ENCODE peak calls at places on chromosome 13, in four cellular contexts. B, U, Y and X are unnamed samples.

GRCh38 chr13:44174769-44175425 is 198.7 kb upstream of the SERP2 start:
- DNase-seq in B (no peak), U (peak), Y (no peak), X (no peak)

GRCh38 chr13:51806571-51806970 is 2.6 kb upstream of the DHRS12 start:
- DNase-seq in B (no peak), U (no peak), Y (no peak), X (no peak)

GRCh38 chr13:113821847-113822246 is 42.0 kb downstream of the GAS6 start:
- DNase-seq in B (no peak), U (no peak), Y (no peak), X (no peak)

GRCh38 chr13:60838581-60838980 is 441.6 kb downstream of the TDRD3 start:
- DNase-seq in B (no peak), U (no peak), Y (no peak), X (no peak)

GRCh38 chr13:36887758-36888521 is 32.1 kb downstream of the SMAD9 start:
- DNase-seq in B (no peak), U (no peak), Y (no peak), X (no peak)

GRCh38 chr13:30665638-30666037 is 47.9 kb downstream of the USPL1 start:
- DNase-seq in B (no peak), U (no peak), Y (no peak), X (no peak)

GRCh38 chr13:33611016-33611805 is 206.7 kb upstream of the RFC3 start:
- DNase-seq in B (no peak), U (no peak), Y (no peak), X (no peak)

GRCh38 chr13:112744306-112745021 is 54.6 kb downstream of the ATP11A start:
- DNase-seq in B (no peak), U (no peak), Y (peak), X (no peak)

GRCh38 chr13:98978280-98978679 is 416 bp upstream of the DOCK9 start:
- DNase-seq in B (no peak), U (peak), Y (no peak), X (peak)

GRCh38 chr13:28318418-28318995 is 176.4 kb downstream of the FLT1 start:
- DNase-seq in B (no peak), U (no peak), Y (no peak), X (no peak)